ENCODE peak calls at places on chromosome 16, in nine cellular contexts. One of them, this sample, is unnamed. For H3K9me3 and H3K4me1, the result is how much of the 10 kb centered on the place peaks cover.

GRCh38 chr16:28012031-28012445 is 51.5 kb downstream of the GSG1L start:
- DNase-seq in esophagus muscularis mucosa: no peak
- DNase-seq in A549: no peak
- DNase-seq in CD8-positive, alpha-beta memory T cell: no peak
- DNase-seq in Peyer's patch: no peak
- DNase-seq in HCT116: no peak
- DNase-seq in CD4-positive, alpha-beta memory T cell: no peak
- DNase-seq in heart right ventricle: no peak
- DNase-seq in GM12878: no peak
- DNase-seq in this sample: no peak

GRCh38 chr16:28321700-28322411 is 29.5 kb downstream of the SBK1 start:
- DNase-seq in esophagus muscularis mucosa: no peak
- DNase-seq in A549: peak
- DNase-seq in CD8-positive, alpha-beta memory T cell: peak
- DNase-seq in Peyer's patch: peak
- DNase-seq in HCT116: peak
- DNase-seq in CD4-positive, alpha-beta memory T cell: peak
- DNase-seq in heart right ventricle: no peak
- DNase-seq in GM12878: no peak
- DNase-seq in this sample: peak

GRCh38 chr16:66717112-66717675 is 20.7 kb upstream of the CMTM4 start:
- DNase-seq in esophagus muscularis mucosa: no peak
- DNase-seq in A549: no peak
- DNase-seq in CD8-positive, alpha-beta memory T cell: no peak
- DNase-seq in Peyer's patch: no peak
- DNase-seq in HCT116: no peak
- DNase-seq in CD4-positive, alpha-beta memory T cell: no peak
- DNase-seq in heart right ventricle: peak
- DNase-seq in GM12878: no peak
- DNase-seq in this sample: peak

GRCh38 chr16:2206780-2207433 is 1.7 kb downstream of the MLST8 start:
- DNase-seq in esophagus muscularis mucosa: no peak
- DNase-seq in A549: no peak
- DNase-seq in CD8-positive, alpha-beta memory T cell: no peak
- DNase-seq in Peyer's patch: no peak
- DNase-seq in HCT116: no peak
- DNase-seq in CD4-positive, alpha-beta memory T cell: no peak
- DNase-seq in heart right ventricle: no peak
- DNase-seq in GM12878: no peak
- DNase-seq in this sample: no peak

GRCh38 chr16:47046726-47047602 is 73.5 kb upstream of the DNAJA2 start:
- DNase-seq in esophagus muscularis mucosa: no peak
- DNase-seq in A549: no peak
- DNase-seq in CD8-positive, alpha-beta memory T cell: no peak
- DNase-seq in Peyer's patch: no peak
- DNase-seq in HCT116: no peak
- DNase-seq in CD4-positive, alpha-beta memory T cell: no peak
- DNase-seq in heart right ventricle: no peak
- DNase-seq in GM12878: peak
- DNase-seq in this sample: no peak

GRCh38 chr16:53911506-53911905 is 207.6 kb downstream of the FTO start:
- DNase-seq in esophagus muscularis mucosa: no peak
- DNase-seq in A549: no peak
- DNase-seq in CD8-positive, alpha-beta memory T cell: no peak
- DNase-seq in Peyer's patch: no peak
- DNase-seq in HCT116: no peak
- DNase-seq in CD4-positive, alpha-beta memory T cell: no peak
- DNase-seq in heart right ventricle: no peak
- DNase-seq in GM12878: no peak
- DNase-seq in this sample: no peak

GRCh38 chr16:13021996-13022395 is 120.6 kb downstream of the SHISA9 start:
- DNase-seq in esophagus muscularis mucosa: no peak
- DNase-seq in A549: no peak
- DNase-seq in CD8-positive, alpha-beta memory T cell: no peak
- DNase-seq in Peyer's patch: no peak
- DNase-seq in HCT116: no peak
- DNase-seq in CD4-positive, alpha-beta memory T cell: no peak
- DNase-seq in heart right ventricle: no peak
- DNase-seq in GM12878: no peak
- DNase-seq in this sample: no peak

GRCh38 chr16:54236761-54237160 is 49.8 kb downstream of the IRX3 start:
- DNase-seq in esophagus muscularis mucosa: no peak
- DNase-seq in A549: no peak
- DNase-seq in CD8-positive, alpha-beta memory T cell: no peak
- DNase-seq in Peyer's patch: no peak
- DNase-seq in HCT116: no peak
- DNase-seq in CD4-positive, alpha-beta memory T cell: no peak
- DNase-seq in heart right ventricle: no peak
- DNase-seq in GM12878: no peak
- DNase-seq in this sample: no peak

GRCh38 chr16:80277182-80277581 is 263.6 kb upstream of the DYNLRB2 start:
- DNase-seq in esophagus muscularis mucosa: no peak
- DNase-seq in A549: no peak
- DNase-seq in CD8-positive, alpha-beta memory T cell: no peak
- DNase-seq in Peyer's patch: no peak
- DNase-seq in HCT116: no peak
- DNase-seq in CD4-positive, alpha-beta memory T cell: no peak
- DNase-seq in heart right ventricle: no peak
- DNase-seq in GM12878: no peak
- DNase-seq in this sample: no peak

GRCh38 chr16:58422809-58423208 is 30.5 kb downstream of the GINS3 start:
- DNase-seq in esophagus muscularis mucosa: no peak
- DNase-seq in A549: no peak
- DNase-seq in CD8-positive, alpha-beta memory T cell: no peak
- DNase-seq in Peyer's patch: no peak
- DNase-seq in HCT116: no peak
- DNase-seq in CD4-positive, alpha-beta memory T cell: no peak
- DNase-seq in heart right ventricle: no peak
- DNase-seq in GM12878: no peak
- DNase-seq in this sample: no peak

GRCh38 chr16:82507271-82507670 is 119.5 kb upstream of the CDH13 start:
- DNase-seq in esophagus muscularis mucosa: no peak
- DNase-seq in A549: no peak
- DNase-seq in CD8-positive, alpha-beta memory T cell: no peak
- DNase-seq in Peyer's patch: no peak
- DNase-seq in HCT116: no peak
- DNase-seq in CD4-positive, alpha-beta memory T cell: no peak
- DNase-seq in heart right ventricle: no peak
- DNase-seq in GM12878: no peak
- DNase-seq in this sample: no peak

GRCh38 chr16:79437764-79438728 is 162.5 kb downstream of the MAF start:
- DNase-seq in esophagus muscularis mucosa: no peak
- DNase-seq in A549: no peak
- DNase-seq in CD8-positive, alpha-beta memory T cell: no peak
- DNase-seq in Peyer's patch: no peak
- DNase-seq in HCT116: no peak
- DNase-seq in CD4-positive, alpha-beta memory T cell: no peak
- DNase-seq in heart right ventricle: no peak
- DNase-seq in GM12878: no peak
- DNase-seq in this sample: no peak

GRCh38 chr16:64278196-64278595 is 843.7 kb downstream of the CDH11 start:
- DNase-seq in esophagus muscularis mucosa: no peak
- DNase-seq in A549: no peak
- DNase-seq in CD8-positive, alpha-beta memory T cell: no peak
- DNase-seq in Peyer's patch: no peak
- DNase-seq in HCT116: no peak
- DNase-seq in CD4-positive, alpha-beta memory T cell: no peak
- DNase-seq in heart right ventricle: no peak
- DNase-seq in GM12878: no peak
- DNase-seq in this sample: no peak

GRCh38 chr16:35731341-35732040 is 2272.1 kb downstream of the TP53TG3F start:
- DNase-seq in esophagus muscularis mucosa: peak
- DNase-seq in A549: no peak
- DNase-seq in CD8-positive, alpha-beta memory T cell: no peak
- DNase-seq in Peyer's patch: no peak
- DNase-seq in HCT116: no peak
- DNase-seq in CD4-positive, alpha-beta memory T cell: no peak
- DNase-seq in heart right ventricle: no peak
- DNase-seq in GM12878: no peak
- DNase-seq in this sample: no peak
- H3K9me3 ChIP-seq in esophagus muscularis mucosa: under half
- H3K9me3 ChIP-seq in A549: under half
- H3K9me3 ChIP-seq in CD8-positive, alpha-beta memory T cell: under half
- H3K9me3 ChIP-seq in Peyer's patch: under half
- H3K9me3 ChIP-seq in HCT116: under half
- H3K9me3 ChIP-seq in CD4-positive, alpha-beta memory T cell: under half
- H3K9me3 ChIP-seq in heart right ventricle: under half
- H3K9me3 ChIP-seq in GM12878: under half
- H3K9me3 ChIP-seq in this sample: under half

DNA sequence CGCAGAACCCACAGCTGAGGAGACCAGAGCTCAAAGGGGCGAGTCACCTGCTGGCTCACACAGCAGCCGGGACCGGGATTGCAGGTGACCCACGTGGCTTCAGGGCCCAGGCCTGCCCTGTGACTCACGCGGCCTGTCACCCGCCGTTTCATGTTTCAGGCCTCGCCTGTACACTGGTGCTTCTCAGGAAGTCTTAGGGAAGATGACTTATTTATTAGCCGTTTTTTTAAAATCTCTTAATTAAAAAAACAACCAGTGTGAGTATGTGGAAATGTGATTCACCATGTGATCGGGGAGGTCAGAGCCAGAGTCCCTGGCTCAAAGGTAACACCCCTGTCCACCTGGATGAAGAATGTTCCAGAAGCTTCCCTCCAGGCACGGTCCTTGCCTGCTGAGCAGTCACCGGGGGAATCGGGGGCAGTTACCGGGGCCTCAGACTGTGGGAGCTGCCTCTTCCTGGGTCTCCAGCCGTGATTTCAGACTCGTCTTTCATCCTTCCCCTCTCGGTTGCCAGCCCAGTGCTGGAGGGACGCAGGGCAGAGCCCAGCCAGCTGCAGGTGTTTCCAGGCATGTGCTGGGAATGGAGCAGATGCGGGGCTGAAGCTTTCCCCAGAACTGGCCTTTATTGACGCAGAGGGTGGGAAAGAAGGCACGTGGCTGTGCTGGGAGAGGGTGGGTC is 49.3 kb downstream of the CMIP start:
- DNase-seq in esophagus muscularis mucosa: no peak
- DNase-seq in A549: peak
- DNase-seq in CD8-positive, alpha-beta memory T cell: no peak
- DNase-seq in Peyer's patch: no peak
- DNase-seq in HCT116: peak
- DNase-seq in CD4-positive, alpha-beta memory T cell: no peak
- DNase-seq in heart right ventricle: no peak
- DNase-seq in GM12878: no peak
- DNase-seq in this sample: peak
- H3K27ac ChIP-seq in esophagus muscularis mucosa: peak
- H3K27ac ChIP-seq in A549: peak
- H3K27ac ChIP-seq in CD8-positive, alpha-beta memory T cell: no peak
- H3K27ac ChIP-seq in Peyer's patch: peak
- H3K27ac ChIP-seq in HCT116: peak
- H3K27ac ChIP-seq in CD4-positive, alpha-beta memory T cell: no peak
- H3K27ac ChIP-seq in heart right ventricle: peak
- H3K27ac ChIP-seq in GM12878: no peak
- H3K27ac ChIP-seq in this sample: no peak

GRCh38 chr16:72195609-72196008 is 23.7 kb upstream of the PMFBP1 start:
- DNase-seq in esophagus muscularis mucosa: no peak
- DNase-seq in A549: no peak
- DNase-seq in CD8-positive, alpha-beta memory T cell: no peak
- DNase-seq in Peyer's patch: no peak
- DNase-seq in HCT116: no peak
- DNase-seq in CD4-positive, alpha-beta memory T cell: no peak
- DNase-seq in heart right ventricle: no peak
- DNase-seq in GM12878: no peak
- DNase-seq in this sample: no peak

GRCh38 chr16:72199938-72200337 is 28.0 kb upstream of the PMFBP1 start:
- DNase-seq in esophagus muscularis mucosa: no peak
- DNase-seq in A549: no peak
- DNase-seq in CD8-positive, alpha-beta memory T cell: no peak
- DNase-seq in Peyer's patch: no peak
- DNase-seq in HCT116: no peak
- DNase-seq in CD4-positive, alpha-beta memory T cell: no peak
- DNase-seq in heart right ventricle: no peak
- DNase-seq in GM12878: no peak
- DNase-seq in this sample: no peak

GRCh38 chr16:72198641-72199250 is 26.8 kb upstream of the PMFBP1 start:
- DNase-seq in esophagus muscularis mucosa: no peak
- DNase-seq in A549: no peak
- DNase-seq in CD8-positive, alpha-beta memory T cell: no peak
- DNase-seq in Peyer's patch: no peak
- DNase-seq in HCT116: no peak
- DNase-seq in CD4-positive, alpha-beta memory T cell: no peak
- DNase-seq in heart right ventricle: no peak
- DNase-seq in GM12878: no peak
- DNase-seq in this sample: no peak

GRCh38 chr16:72197556-72197955 is 25.6 kb upstream of the PMFBP1 start:
- DNase-seq in esophagus muscularis mucosa: no peak
- DNase-seq in A549: no peak
- DNase-seq in CD8-positive, alpha-beta memory T cell: no peak
- DNase-seq in Peyer's patch: no peak
- DNase-seq in HCT116: no peak
- DNase-seq in CD4-positive, alpha-beta memory T cell: no peak
- DNase-seq in heart right ventricle: no peak
- DNase-seq in GM12878: no peak
- DNase-seq in this sample: no peak

GRCh38 chr16:72198021-72198420 is 26.1 kb upstream of the PMFBP1 start:
- DNase-seq in esophagus muscularis mucosa: no peak
- DNase-seq in A549: no peak
- DNase-seq in CD8-positive, alpha-beta memory T cell: no peak
- DNase-seq in Peyer's patch: no peak
- DNase-seq in HCT116: no peak
- DNase-seq in CD4-positive, alpha-beta memory T cell: no peak
- DNase-seq in heart right ventricle: peak
- DNase-seq in GM12878: no peak
- DNase-seq in this sample: peak
- H3K4me1 ChIP-seq in esophagus muscularis mucosa: under half
- H3K4me1 ChIP-seq in A549: under half
- H3K4me1 ChIP-seq in CD8-positive, alpha-beta memory T cell: under half
- H3K4me1 ChIP-seq in Peyer's patch: under half
- H3K4me1 ChIP-seq in HCT116: under half
- H3K4me1 ChIP-seq in CD4-positive, alpha-beta memory T cell: under half
- H3K4me1 ChIP-seq in heart right ventricle: under half
- H3K4me1 ChIP-seq in GM12878: under half
- H3K4me1 ChIP-seq in this sample: under half

GRCh38 chr16:69762843-69763556 is 868 bp downstream of the WWP2 start:
- DNase-seq in esophagus muscularis mucosa: no peak
- DNase-seq in A549: no peak
- DNase-seq in CD8-positive, alpha-beta memory T cell: no peak
- DNase-seq in Peyer's patch: no peak
- DNase-seq in HCT116: no peak
- DNase-seq in CD4-positive, alpha-beta memory T cell: peak
- DNase-seq in heart right ventricle: no peak
- DNase-seq in GM12878: no peak
- DNase-seq in this sample: no peak

GRCh38 chr16:69756705-69757104 is 2.0 kb upstream of the NOB1 start:
- DNase-seq in esophagus muscularis mucosa: no peak
- DNase-seq in A549: no peak
- DNase-seq in CD8-positive, alpha-beta memory T cell: no peak
- DNase-seq in Peyer's patch: no peak
- DNase-seq in HCT116: no peak
- DNase-seq in CD4-positive, alpha-beta memory T cell: no peak
- DNase-seq in heart right ventricle: no peak
- DNase-seq in GM12878: no peak
- DNase-seq in this sample: no peak

GRCh38 chr16:69767459-69768229 is 5.5 kb downstream of the WWP2 start:
- DNase-seq in esophagus muscularis mucosa: no peak
- DNase-seq in A549: no peak
- DNase-seq in CD8-positive, alpha-beta memory T cell: no peak
- DNase-seq in Peyer's patch: no peak
- DNase-seq in HCT116: no peak
- DNase-seq in CD4-positive, alpha-beta memory T cell: no peak
- DNase-seq in heart right ventricle: no peak
- DNase-seq in GM12878: no peak
- DNase-seq in this sample: no peak

GRCh38 chr16:69763557-69763942 is 1.4 kb downstream of the WWP2 start:
- DNase-seq in esophagus muscularis mucosa: no peak
- DNase-seq in A549: no peak
- DNase-seq in CD8-positive, alpha-beta memory T cell: no peak
- DNase-seq in Peyer's patch: no peak
- DNase-seq in HCT116: no peak
- DNase-seq in CD4-positive, alpha-beta memory T cell: no peak
- DNase-seq in heart right ventricle: no peak
- DNase-seq in GM12878: no peak
- DNase-seq in this sample: no peak

GRCh38 chr16:69761983-69762842 is at the start of gene WWP2:
- DNase-seq in esophagus muscularis mucosa: peak
- DNase-seq in A549: peak
- DNase-seq in CD8-positive, alpha-beta memory T cell: peak
- DNase-seq in Peyer's patch: peak
- DNase-seq in HCT116: peak
- DNase-seq in CD4-positive, alpha-beta memory T cell: peak
- DNase-seq in heart right ventricle: peak
- DNase-seq in GM12878: peak
- DNase-seq in this sample: peak
- H3K9me3 ChIP-seq in esophagus muscularis mucosa: under half
- H3K9me3 ChIP-seq in A549: under half
- H3K9me3 ChIP-seq in CD8-positive, alpha-beta memory T cell: under half
- H3K9me3 ChIP-seq in Peyer's patch: under half
- H3K9me3 ChIP-seq in HCT116: under half
- H3K9me3 ChIP-seq in CD4-positive, alpha-beta memory T cell: under half
- H3K9me3 ChIP-seq in heart right ventricle: under half
- H3K9me3 ChIP-seq in GM12878: under half
- H3K9me3 ChIP-seq in this sample: under half